ENCODE peak calls at places on chromosomes 3 and 15, in ten cellular contexts. One of them, this sample, is unnamed.
A peak's percentile ranks its signal among the peaks of the same experiment; 100 is the strongest.

GRCh38 chr3:161474139-161474538 is 22.5 kb upstream of the OTOL1 start:
- DNase-seq in CD4-positive, CD25-positive, alpha-beta regulatory T cell: no peak
- DNase-seq in ovary: no peak
- DNase-seq in tibial artery: no peak
- DNase-seq in CD8-positive, alpha-beta memory T cell: no peak
- DNase-seq in naive thymus-derived CD4-positive, alpha-beta T cell: no peak
- DNase-seq in right lobe of liver: no peak
- DNase-seq in stomach: no peak
- DNase-seq in cardiac muscle cell: no peak
- DNase-seq in neuronal stem cell: no peak
- DNase-seq in this sample: no peak

GRCh38 chr15:88331291-88331690 is 74.8 kb upstream of the NTRK3 start:
- DNase-seq in CD4-positive, CD25-positive, alpha-beta regulatory T cell: no peak
- DNase-seq in ovary: no peak
- DNase-seq in tibial artery: no peak
- DNase-seq in CD8-positive, alpha-beta memory T cell: no peak
- DNase-seq in naive thymus-derived CD4-positive, alpha-beta T cell: no peak
- DNase-seq in right lobe of liver: no peak
- DNase-seq in stomach: no peak
- DNase-seq in cardiac muscle cell: peak; percentile 85
- DNase-seq in neuronal stem cell: peak; percentile 70
- DNase-seq in this sample: no peak

GRCh38 chr3:123843668-123844067 is 40.5 kb downstream of the MYLK start:
- DNase-seq in CD4-positive, CD25-positive, alpha-beta regulatory T cell: no peak
- DNase-seq in ovary: no peak
- DNase-seq in tibial artery: no peak
- DNase-seq in CD8-positive, alpha-beta memory T cell: no peak
- DNase-seq in naive thymus-derived CD4-positive, alpha-beta T cell: no peak
- DNase-seq in right lobe of liver: no peak
- DNase-seq in stomach: no peak
- DNase-seq in cardiac muscle cell: no peak
- DNase-seq in neuronal stem cell: peak; percentile 95
- DNase-seq in this sample: no peak

GRCh38 chr15:88985547-88986393 is 72.6 kb upstream of the MFGE8 start:
- DNase-seq in CD4-positive, CD25-positive, alpha-beta regulatory T cell: no peak
- DNase-seq in ovary: no peak
- DNase-seq in tibial artery: no peak
- DNase-seq in CD8-positive, alpha-beta memory T cell: no peak
- DNase-seq in naive thymus-derived CD4-positive, alpha-beta T cell: no peak
- DNase-seq in right lobe of liver: no peak
- DNase-seq in stomach: no peak
- DNase-seq in cardiac muscle cell: no peak
- DNase-seq in neuronal stem cell: no peak
- DNase-seq in this sample: no peak

GRCh38 chr3:64902991-64903390 is 215.2 kb upstream of the ADAMTS9 start:
- DNase-seq in CD4-positive, CD25-positive, alpha-beta regulatory T cell: no peak
- DNase-seq in ovary: no peak
- DNase-seq in tibial artery: no peak
- DNase-seq in CD8-positive, alpha-beta memory T cell: no peak
- DNase-seq in naive thymus-derived CD4-positive, alpha-beta T cell: no peak
- DNase-seq in right lobe of liver: no peak
- DNase-seq in stomach: no peak
- DNase-seq in cardiac muscle cell: no peak
- DNase-seq in neuronal stem cell: no peak
- DNase-seq in this sample: peak; percentile 37

GRCh38 chr3:66494964-66495581 is 5.7 kb downstream of the LRIG1 start:
- DNase-seq in CD4-positive, CD25-positive, alpha-beta regulatory T cell: no peak
- DNase-seq in ovary: no peak
- DNase-seq in tibial artery: no peak
- DNase-seq in CD8-positive, alpha-beta memory T cell: no peak
- DNase-seq in naive thymus-derived CD4-positive, alpha-beta T cell: no peak
- DNase-seq in right lobe of liver: no peak
- DNase-seq in stomach: no peak
- DNase-seq in cardiac muscle cell: no peak
- DNase-seq in neuronal stem cell: peak; percentile 66
- DNase-seq in this sample: no peak

GRCh38 chr3:115698851-115699535 is 75.7 kb downstream of the GAP43 start:
- DNase-seq in CD4-positive, CD25-positive, alpha-beta regulatory T cell: peak; percentile 2
- DNase-seq in ovary: no peak
- DNase-seq in tibial artery: no peak
- DNase-seq in CD8-positive, alpha-beta memory T cell: peak; percentile 5
- DNase-seq in naive thymus-derived CD4-positive, alpha-beta T cell: no peak
- DNase-seq in right lobe of liver: no peak
- DNase-seq in stomach: no peak
- DNase-seq in cardiac muscle cell: no peak
- DNase-seq in neuronal stem cell: peak; percentile 18
- DNase-seq in this sample: no peak

GRCh38 chr3:116770815-116771450 is 61.4 kb downstream of the TUSC7 start:
- DNase-seq in CD4-positive, CD25-positive, alpha-beta regulatory T cell: no peak
- DNase-seq in ovary: peak; percentile 44
- DNase-seq in tibial artery: peak; percentile 68
- DNase-seq in CD8-positive, alpha-beta memory T cell: no peak
- DNase-seq in naive thymus-derived CD4-positive, alpha-beta T cell: no peak
- DNase-seq in right lobe of liver: peak; percentile 60
- DNase-seq in stomach: peak; percentile 62
- DNase-seq in cardiac muscle cell: peak; percentile 86
- DNase-seq in neuronal stem cell: peak; percentile 74
- DNase-seq in this sample: peak; percentile 29

GRCh38 chr3:60475096-60475495 is 776.2 kb downstream of the FHIT start:
- DNase-seq in CD4-positive, CD25-positive, alpha-beta regulatory T cell: no peak
- DNase-seq in ovary: no peak
- DNase-seq in tibial artery: no peak
- DNase-seq in CD8-positive, alpha-beta memory T cell: no peak
- DNase-seq in naive thymus-derived CD4-positive, alpha-beta T cell: no peak
- DNase-seq in right lobe of liver: no peak
- DNase-seq in stomach: no peak
- DNase-seq in cardiac muscle cell: no peak
- DNase-seq in neuronal stem cell: no peak
- DNase-seq in this sample: no peak

GRCh38 chr3:14814473-14814872 is 4.3 kb upstream of the FGD5 start:
- DNase-seq in CD4-positive, CD25-positive, alpha-beta regulatory T cell: no peak
- DNase-seq in ovary: peak; percentile 14
- DNase-seq in tibial artery: no peak
- DNase-seq in CD8-positive, alpha-beta memory T cell: no peak
- DNase-seq in naive thymus-derived CD4-positive, alpha-beta T cell: no peak
- DNase-seq in right lobe of liver: no peak
- DNase-seq in stomach: no peak
- DNase-seq in cardiac muscle cell: no peak
- DNase-seq in neuronal stem cell: no peak
- DNase-seq in this sample: peak; percentile 36

GRCh38 chr15:25189551-25189950 is 234.8 kb downstream of the SNRPN start:
- DNase-seq in CD4-positive, CD25-positive, alpha-beta regulatory T cell: no peak
- DNase-seq in ovary: no peak
- DNase-seq in tibial artery: no peak
- DNase-seq in CD8-positive, alpha-beta memory T cell: no peak
- DNase-seq in naive thymus-derived CD4-positive, alpha-beta T cell: no peak
- DNase-seq in right lobe of liver: no peak
- DNase-seq in stomach: no peak
- DNase-seq in cardiac muscle cell: no peak
- DNase-seq in neuronal stem cell: no peak
- DNase-seq in this sample: no peak

GRCh38 chr3:115803661-115804060 is 180.4 kb downstream of the GAP43 start:
- DNase-seq in CD4-positive, CD25-positive, alpha-beta regulatory T cell: no peak
- DNase-seq in ovary: no peak
- DNase-seq in tibial artery: no peak
- DNase-seq in CD8-positive, alpha-beta memory T cell: no peak
- DNase-seq in naive thymus-derived CD4-positive, alpha-beta T cell: no peak
- DNase-seq in right lobe of liver: no peak
- DNase-seq in stomach: no peak
- DNase-seq in cardiac muscle cell: no peak
- DNase-seq in neuronal stem cell: no peak
- DNase-seq in this sample: no peak

DNA sequence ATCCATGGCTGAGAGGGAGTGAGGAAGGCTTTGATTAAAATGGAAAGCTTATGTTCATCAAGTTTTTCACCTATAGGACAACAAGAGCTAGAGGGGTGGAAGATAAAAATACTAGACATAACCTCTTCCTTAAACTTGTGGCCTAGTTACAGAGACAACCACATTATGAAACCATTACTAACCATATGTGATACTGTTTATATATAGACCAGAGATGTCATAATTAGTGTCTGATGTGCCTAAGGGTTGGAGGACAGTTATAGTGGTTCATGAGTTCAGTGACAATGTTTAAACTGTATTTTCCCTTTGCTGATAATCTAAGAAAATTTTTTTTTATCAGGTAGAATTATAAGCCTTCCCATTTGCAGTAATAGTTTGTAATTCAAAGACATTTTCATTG is 23.7 kb downstream of the PHLDB2 start:
- DNase-seq in CD4-positive, CD25-positive, alpha-beta regulatory T cell: no peak
- DNase-seq in ovary: no peak
- DNase-seq in tibial artery: no peak
- DNase-seq in CD8-positive, alpha-beta memory T cell: no peak
- DNase-seq in naive thymus-derived CD4-positive, alpha-beta T cell: no peak
- DNase-seq in right lobe of liver: no peak
- DNase-seq in stomach: no peak
- DNase-seq in cardiac muscle cell: no peak
- DNase-seq in neuronal stem cell: no peak
- DNase-seq in this sample: no peak
- H3K27ac ChIP-seq in CD4-positive, CD25-positive, alpha-beta regulatory T cell: no peak overlapping the region
- H3K27ac ChIP-seq in ovary: no peak overlapping the region
- H3K27ac ChIP-seq in tibial artery: no peak overlapping the region
- H3K27ac ChIP-seq in CD8-positive, alpha-beta memory T cell: no peak overlapping the region
- H3K27ac ChIP-seq in naive thymus-derived CD4-positive, alpha-beta T cell: no peak overlapping the region
- H3K27ac ChIP-seq in right lobe of liver: no peak overlapping the region
- H3K27ac ChIP-seq in stomach: no peak overlapping the region
- H3K27ac ChIP-seq in cardiac muscle cell: no peak overlapping the region
- H3K27ac ChIP-seq in neuronal stem cell: no peak overlapping the region
- H3K27ac ChIP-seq in this sample: no peak overlapping the region

GRCh38 chr15:66733976-66734375 is 31.9 kb downstream of the SMAD6 start:
- DNase-seq in CD4-positive, CD25-positive, alpha-beta regulatory T cell: no peak
- DNase-seq in ovary: peak; percentile 58
- DNase-seq in tibial artery: peak; percentile 88
- DNase-seq in CD8-positive, alpha-beta memory T cell: no peak
- DNase-seq in naive thymus-derived CD4-positive, alpha-beta T cell: no peak
- DNase-seq in right lobe of liver: peak; percentile 89
- DNase-seq in stomach: no peak
- DNase-seq in cardiac muscle cell: no peak
- DNase-seq in neuronal stem cell: no peak
- DNase-seq in this sample: no peak
- H3K27ac ChIP-seq in CD4-positive, CD25-positive, alpha-beta regulatory T cell: no peak overlapping the region
- H3K27ac ChIP-seq in ovary: peak overlapping the region; percentile 21
- H3K27ac ChIP-seq in tibial artery: peak overlapping the region; percentile 71
- H3K27ac ChIP-seq in CD8-positive, alpha-beta memory T cell: no peak overlapping the region
- H3K27ac ChIP-seq in naive thymus-derived CD4-positive, alpha-beta T cell: no peak overlapping the region
- H3K27ac ChIP-seq in right lobe of liver: peak overlapping the region; percentile 3
- H3K27ac ChIP-seq in stomach: peak overlapping the region; percentile 64
- H3K27ac ChIP-seq in cardiac muscle cell: peak overlapping the region; percentile 67
- H3K27ac ChIP-seq in neuronal stem cell: no peak overlapping the region
- H3K27ac ChIP-seq in this sample: peak overlapping the region; percentile 70

GRCh38 chr3:120339362-120339761 is 9.8 kb downstream of the LRRC58 start:
- DNase-seq in CD4-positive, CD25-positive, alpha-beta regulatory T cell: no peak
- DNase-seq in ovary: no peak
- DNase-seq in tibial artery: no peak
- DNase-seq in CD8-positive, alpha-beta memory T cell: no peak
- DNase-seq in naive thymus-derived CD4-positive, alpha-beta T cell: no peak
- DNase-seq in right lobe of liver: no peak
- DNase-seq in stomach: no peak
- DNase-seq in cardiac muscle cell: no peak
- DNase-seq in neuronal stem cell: no peak
- DNase-seq in this sample: no peak

GRCh38 chr3:120344349-120344748 is 4.8 kb downstream of the LRRC58 start:
- DNase-seq in CD4-positive, CD25-positive, alpha-beta regulatory T cell: peak; percentile 73
- DNase-seq in ovary: no peak
- DNase-seq in tibial artery: no peak
- DNase-seq in CD8-positive, alpha-beta memory T cell: peak; percentile 31
- DNase-seq in naive thymus-derived CD4-positive, alpha-beta T cell: peak; percentile 29
- DNase-seq in right lobe of liver: no peak
- DNase-seq in stomach: no peak
- DNase-seq in cardiac muscle cell: no peak
- DNase-seq in neuronal stem cell: no peak
- DNase-seq in this sample: no peak

GRCh38 chr3:120338517-120338916 is 10.6 kb downstream of the LRRC58 start:
- DNase-seq in CD4-positive, CD25-positive, alpha-beta regulatory T cell: no peak
- DNase-seq in ovary: no peak
- DNase-seq in tibial artery: no peak
- DNase-seq in CD8-positive, alpha-beta memory T cell: no peak
- DNase-seq in naive thymus-derived CD4-positive, alpha-beta T cell: no peak
- DNase-seq in right lobe of liver: no peak
- DNase-seq in stomach: no peak
- DNase-seq in cardiac muscle cell: no peak
- DNase-seq in neuronal stem cell: no peak
- DNase-seq in this sample: no peak

DNA sequence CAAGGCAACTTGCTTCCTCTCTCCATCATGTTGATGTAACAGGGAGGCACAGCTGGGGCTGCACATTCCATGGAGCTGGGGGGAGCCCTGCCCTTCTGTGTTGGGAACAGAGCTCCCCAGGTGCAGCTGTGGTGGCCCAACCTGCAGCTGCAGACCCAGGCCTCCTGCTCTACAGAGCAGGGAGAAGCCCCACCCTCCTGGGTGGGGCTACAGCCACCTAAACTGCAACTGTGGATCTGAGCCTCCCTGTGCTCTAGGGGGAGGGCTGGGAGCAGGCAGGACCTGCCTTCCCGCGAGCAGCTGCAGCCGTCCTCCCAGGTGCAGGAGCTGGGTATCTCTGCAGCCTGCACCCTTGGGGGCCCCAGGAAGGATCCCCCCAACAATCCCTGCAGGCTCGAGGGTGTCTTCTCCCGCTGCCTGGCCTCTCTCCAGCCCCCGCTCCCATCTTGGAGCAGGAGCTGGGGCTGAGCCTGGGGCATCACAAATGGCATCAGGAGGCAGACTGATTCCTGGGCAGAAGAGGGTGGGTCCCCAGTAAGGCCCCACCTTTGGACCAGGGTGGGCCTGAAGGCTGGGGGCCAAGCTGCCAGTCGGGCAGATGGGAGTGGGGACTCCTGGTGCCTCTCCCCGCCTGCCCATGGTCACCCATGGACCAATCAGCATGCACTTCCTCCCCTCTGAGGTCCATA is 7.4 kb downstream of the LRRC58 start:
- DNase-seq in CD4-positive, CD25-positive, alpha-beta regulatory T cell: no peak
- DNase-seq in ovary: no peak
- DNase-seq in tibial artery: no peak
- DNase-seq in CD8-positive, alpha-beta memory T cell: no peak
- DNase-seq in naive thymus-derived CD4-positive, alpha-beta T cell: no peak
- DNase-seq in right lobe of liver: no peak
- DNase-seq in stomach: no peak
- DNase-seq in cardiac muscle cell: no peak
- DNase-seq in neuronal stem cell: peak; percentile 59
- DNase-seq in this sample: no peak
- H3K27ac ChIP-seq in CD4-positive, CD25-positive, alpha-beta regulatory T cell: no peak overlapping the region
- H3K27ac ChIP-seq in ovary: no peak overlapping the region
- H3K27ac ChIP-seq in tibial artery: no peak overlapping the region
- H3K27ac ChIP-seq in CD8-positive, alpha-beta memory T cell: no peak overlapping the region
- H3K27ac ChIP-seq in naive thymus-derived CD4-positive, alpha-beta T cell: no peak overlapping the region
- H3K27ac ChIP-seq in right lobe of liver: no peak overlapping the region
- H3K27ac ChIP-seq in stomach: no peak overlapping the region
- H3K27ac ChIP-seq in cardiac muscle cell: no peak overlapping the region
- H3K27ac ChIP-seq in neuronal stem cell: peak overlapping the region; percentile 72
- H3K27ac ChIP-seq in this sample: no peak overlapping the region

DNA sequence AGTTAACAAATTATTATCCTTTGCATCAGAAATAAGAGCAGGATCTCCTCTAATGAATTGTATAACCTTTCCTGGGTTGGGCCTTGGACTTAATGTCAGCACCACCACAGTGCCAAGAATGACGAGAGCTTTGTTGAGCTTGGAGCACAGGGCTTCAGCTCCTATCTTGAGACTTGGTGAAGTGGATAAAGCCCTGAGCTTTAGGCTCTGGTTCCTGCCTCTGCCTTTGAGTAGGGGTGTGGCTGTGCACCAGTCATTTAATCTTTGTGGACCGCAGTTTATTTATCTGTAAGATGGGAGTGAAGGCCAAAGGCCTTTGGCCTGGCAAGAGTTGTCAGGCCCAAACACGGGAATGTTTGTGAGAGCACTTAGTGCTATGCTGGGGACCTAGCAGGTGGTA is 162.2 kb downstream of the VGLL4 start:
- DNase-seq in CD4-positive, CD25-positive, alpha-beta regulatory T cell: no peak
- DNase-seq in ovary: peak; percentile 26
- DNase-seq in tibial artery: no peak
- DNase-seq in CD8-positive, alpha-beta memory T cell: no peak
- DNase-seq in naive thymus-derived CD4-positive, alpha-beta T cell: no peak
- DNase-seq in right lobe of liver: no peak
- DNase-seq in stomach: peak; percentile 65
- DNase-seq in cardiac muscle cell: no peak
- DNase-seq in neuronal stem cell: no peak
- DNase-seq in this sample: peak; percentile 50
- H3K27ac ChIP-seq in CD4-positive, CD25-positive, alpha-beta regulatory T cell: no peak overlapping the region
- H3K27ac ChIP-seq in ovary: peak overlapping the region; percentile 56
- H3K27ac ChIP-seq in tibial artery: peak overlapping the region; percentile 79
- H3K27ac ChIP-seq in CD8-positive, alpha-beta memory T cell: no peak overlapping the region
- H3K27ac ChIP-seq in naive thymus-derived CD4-positive, alpha-beta T cell: no peak overlapping the region
- H3K27ac ChIP-seq in right lobe of liver: no peak overlapping the region
- H3K27ac ChIP-seq in stomach: peak overlapping the region; percentile 87
- H3K27ac ChIP-seq in cardiac muscle cell: no peak overlapping the region
- H3K27ac ChIP-seq in neuronal stem cell: no peak overlapping the region
- H3K27ac ChIP-seq in this sample: peak overlapping the region; percentile 96

This sample was measured in uterus.